ENCODE peak calls at places on chromosomes 7 and 10, in eight cellular contexts. I, J, H, V, O, G, Z and B are unnamed samples.

GRCh38 chr10:25704622-25705021 is 229.4 kb upstream of the MYO3A start:
- DNase-seq in I (no peak), J (no peak), H (no peak), V (no peak), O (no peak), G (no peak), Z (no peak), B (no peak)

GRCh38 chr10:85927952-85928677 is 438.5 kb downstream of the GRID1 start:
- DNase-seq in I (no peak), J (peak; percentile 19), H (peak; percentile 43), V (no peak), O (no peak), G (no peak), Z (no peak), B (no peak)

GRCh38 chr7:89334785-89335184 is 539.2 kb upstream of the TEX47 start:
- DNase-seq in I (no peak), J (no peak), H (no peak), V (no peak), O (no peak), G (peak; percentile 3), Z (no peak), B (no peak)

GRCh38 chr7:5491251-5492044 is 67.8 kb upstream of the TNRC18 start:
- DNase-seq in I (peak; percentile 56), J (no peak), H (no peak), V (no peak), O (peak; percentile 72), G (no peak), Z (no peak), B (no peak)

GRCh38 chr7:37182011-37182478 is 266.6 kb downstream of the ELMO1 start:
- DNase-seq in I (peak; percentile 65), J (peak; percentile 90), H (peak; percentile 87), V (peak; percentile 59), O (peak; percentile 87), G (peak; percentile 75), Z (peak; percentile 89), B (peak; percentile 51)

GRCh38 chr7:2937701-2938513 is 93.8 kb upstream of the GNA12 start:
- DNase-seq in I (peak; percentile 16), J (peak; percentile 1), H (peak; percentile 63), V (no peak), O (peak; percentile 38), G (no peak), Z (no peak), B (no peak)

GRCh38 chr10:35043796-35044344 is 46.3 kb downstream of the CUL2 start:
- DNase-seq in I (no peak), J (no peak), H (no peak), V (no peak), O (no peak), G (no peak), Z (no peak), B (no peak)

GRCh38 chr7:39073432-39073831 is 95.7 kb downstream of the POU6F2 start:
- DNase-seq in I (peak; percentile 44), J (no peak), H (no peak), V (peak; percentile 10), O (no peak), G (no peak), Z (peak; percentile 50), B (no peak)

GRCh38 chr7:33190688-33191304 is 61.4 kb downstream of the BBS9 start:
- DNase-seq in I (no peak), J (no peak), H (no peak), V (no peak), O (no peak), G (no peak), Z (no peak), B (no peak)

GRCh38 chr10:101080933-101081546 is 19.3 kb downstream of the KAZALD1 start:
- DNase-seq in I (no peak), J (no peak), H (no peak), V (no peak), O (no peak), G (peak; percentile 22), Z (peak; percentile 49), B (no peak)

GRCh38 chr7:151758994-151759540 is 117.8 kb downstream of the PRKAG2 start:
- DNase-seq in I (no peak), J (no peak), H (no peak), V (no peak), O (no peak), G (no peak), Z (no peak), B (no peak)

GRCh38 chr10:69884686-69885085 is 83.0 kb downstream of the COL13A1 start:
- DNase-seq in I (no peak), J (no peak), H (no peak), V (no peak), O (no peak), G (no peak), Z (no peak), B (no peak)

DNA sequence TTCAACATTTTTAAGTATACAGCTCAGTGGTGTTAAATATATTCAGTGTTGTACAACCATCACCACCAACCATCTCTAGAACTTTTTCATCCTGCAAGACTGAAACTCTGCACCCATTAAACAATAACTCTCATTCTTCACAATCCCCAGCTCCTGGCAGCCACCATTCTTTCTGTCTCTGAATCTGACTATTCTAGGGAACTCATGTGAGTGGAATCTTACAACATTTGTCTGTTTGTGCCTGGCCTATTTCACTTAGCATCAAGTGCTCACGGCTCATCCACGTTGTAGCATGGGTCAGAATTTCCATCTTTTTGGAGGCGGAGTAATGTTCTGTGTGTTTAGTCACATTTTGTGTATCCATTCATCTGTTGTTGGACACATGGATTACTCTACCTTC is 40.8 kb upstream of the PFKFB3 start:
- DNase-seq in I (no peak), J (no peak), H (no peak), V (no peak), O (no peak), G (no peak), Z (no peak), B (no peak)
- H3K27ac ChIP-seq in I (no peak overlapping the region), J (no peak overlapping the region), H (no peak overlapping the region), V (no peak overlapping the region), O (peak overlapping the region; percentile 91), G (no peak overlapping the region), Z (no peak overlapping the region), B (peak overlapping the region; percentile 34)

GRCh38 chr10:109882251-109883057 is 40.9 kb downstream of the XPNPEP1 start:
- DNase-seq in I (no peak), J (no peak), H (no peak), V (no peak), O (no peak), G (no peak), Z (no peak), B (no peak)
- H3K27ac ChIP-seq in I (no peak overlapping the region), J (no peak overlapping the region), H (no peak overlapping the region), V (no peak overlapping the region), O (no peak overlapping the region), G (no peak overlapping the region), Z (no peak overlapping the region), B (no peak overlapping the region)

DNA sequence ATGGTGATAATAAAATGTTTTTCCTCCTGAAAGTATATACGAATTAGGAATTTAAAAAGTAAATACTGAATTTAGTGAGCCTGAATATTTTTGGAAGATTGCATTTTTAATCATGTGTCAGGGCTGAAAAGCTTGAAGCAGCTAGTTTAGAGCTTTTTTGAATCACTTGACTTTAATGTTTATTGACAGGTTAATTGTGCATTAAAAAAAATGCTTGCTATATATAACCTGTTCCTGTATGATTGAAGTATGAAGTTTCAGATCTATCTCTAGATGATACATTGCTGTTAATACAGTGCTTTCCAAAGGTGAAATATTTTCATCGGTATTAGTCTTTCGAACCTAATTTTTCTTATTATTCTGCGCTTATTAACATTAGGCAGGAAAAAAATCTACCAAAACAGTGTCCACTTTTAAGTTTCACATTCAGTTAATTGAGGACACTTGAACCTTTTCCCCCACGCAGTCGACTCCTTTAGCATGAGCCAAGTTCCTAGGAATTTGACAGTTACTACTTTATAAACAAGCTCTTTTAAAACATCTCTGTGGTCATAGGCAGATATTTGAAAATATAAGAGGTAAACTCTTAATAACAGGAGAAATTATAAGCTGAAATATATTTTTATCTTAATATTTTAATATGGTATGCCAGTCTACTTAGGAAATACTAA is 187.1 kb downstream of the MLLT10 start:
- DNase-seq in I (no peak), J (no peak), H (no peak), V (no peak), O (no peak), G (no peak), Z (no peak), B (no peak)
- H3K27ac ChIP-seq in I (no peak overlapping the region), J (no peak overlapping the region), H (no peak overlapping the region), V (no peak overlapping the region), O (no peak overlapping the region), G (no peak overlapping the region), Z (no peak overlapping the region), B (no peak overlapping the region)

GRCh38 chr7:148589640-148590039 is 926 bp upstream of the C7orf33 start:
- DNase-seq in I (no peak), J (no peak), H (no peak), V (no peak), O (no peak), G (no peak), Z (no peak), B (no peak)
- H3K27ac ChIP-seq in I (no peak overlapping the region), J (no peak overlapping the region), H (no peak overlapping the region), V (no peak overlapping the region), O (no peak overlapping the region), G (no peak overlapping the region), Z (no peak overlapping the region), B (no peak overlapping the region)

GRCh38 chr10:29806350-29806788 is 171.6 kb upstream of the SVIL start:
- DNase-seq in I (no peak), J (no peak), H (no peak), V (no peak), O (no peak), G (peak; percentile 45), Z (no peak), B (no peak)

GRCh38 chr10:29804025-29804852 is 169.5 kb upstream of the SVIL start:
- DNase-seq in I (peak; percentile 61), J (peak; percentile 30), H (peak; percentile 28), V (peak; percentile 70), O (peak; percentile 77), G (peak; percentile 97), Z (no peak), B (no peak)

GRCh38 chr10:29807407-29807806 is 172.6 kb upstream of the SVIL start:
- DNase-seq in I (no peak), J (no peak), H (no peak), V (no peak), O (no peak), G (peak; percentile 65), Z (no peak), B (no peak)

GRCh38 chr10:29810816-29811215 is 176.0 kb upstream of the SVIL start:
- DNase-seq in I (no peak), J (no peak), H (no peak), V (no peak), O (no peak), G (no peak), Z (no peak), B (no peak)

DNA sequence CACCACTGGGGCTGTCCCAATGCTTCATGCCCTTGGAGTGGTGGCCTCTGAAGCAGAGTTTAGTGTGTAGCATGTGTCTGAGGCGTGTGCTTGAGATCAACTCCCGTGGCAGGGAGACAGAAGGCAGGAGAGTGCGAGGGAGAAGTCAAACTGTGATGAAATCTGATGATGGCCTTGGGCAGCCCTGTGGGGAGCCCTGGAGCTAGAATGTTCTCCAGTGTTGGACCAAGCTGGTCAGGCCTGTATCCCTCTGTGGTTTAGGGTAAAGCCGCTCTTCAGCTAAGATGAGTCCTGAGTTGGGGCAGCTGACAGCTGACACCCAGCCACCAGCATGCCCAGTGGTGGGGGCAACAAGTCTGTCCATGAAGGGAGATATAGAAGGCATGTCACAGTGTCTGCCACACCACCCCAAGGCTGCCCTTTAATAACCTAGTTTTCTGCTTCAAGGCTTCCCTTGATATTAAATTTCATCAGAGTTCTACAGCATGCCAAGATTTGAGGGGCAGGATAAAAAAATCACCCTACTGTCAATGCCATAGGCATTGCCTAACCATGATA is 170.4 kb upstream of the SVIL start:
- DNase-seq in I (no peak), J (no peak), H (peak; percentile 21), V (no peak), O (no peak), G (no peak), Z (no peak), B (no peak)
- H3K27ac ChIP-seq in I (no peak overlapping the region), J (no peak overlapping the region), H (no peak overlapping the region), V (peak overlapping the region; percentile 14), O (peak overlapping the region; percentile 97), G (peak overlapping the region; percentile 100), Z (no peak overlapping the region), B (no peak overlapping the region)